ENCODE peak calls at places on chromosomes 4 and X, in seven cellular contexts. S is RWPE1, W is neural crest cell, R is astrocyte of the spinal cord, X is body of pancreas, U is GM06990, Y is spleen. D is an unnamed sample.
A peak's percentile ranks its signal among the peaks of the same experiment; 100 is the strongest.

GRCh38 chr4:52912608-52913007 is 50.5 kb downstream of the RASL11B start:
- DNase-seq in W (no peak), S (no peak), R (peak; percentile 32), X (no peak), U (no peak), Y (no peak), D (no peak)

GRCh38 chr4:150457802-150458201 is 124.1 kb upstream of the MAB21L2 start:
- DNase-seq in Y (no peak), X (no peak), W (no peak), U (no peak), R (no peak), S (no peak), D (no peak)

GRCh38 chr4:153232768-153233167 is 28.5 kb downstream of the TRIM2 start:
- DNase-seq in W (no peak), R (no peak), U (no peak), X (peak; percentile 27), Y (no peak), S (no peak), D (no peak)

GRCh38 chrX:17817242-17817641 is 43.9 kb downstream of the RAI2 start:
- DNase-seq in R (no peak), U (no peak), X (no peak), S (no peak), W (no peak), Y (no peak), D (no peak)

GRCh38 chrX:17679820-17680219 is 57.5 kb upstream of the SCML1 start:
- DNase-seq in Y (no peak), U (no peak), X (no peak), R (no peak), S (no peak), W (no peak), D (no peak)

GRCh38 chr4:188892837-188893236 is 753.6 kb downstream of the TRIML1 start:
- DNase-seq in U (no peak), R (no peak), W (no peak), Y (no peak), X (no peak), S (no peak), D (no peak)

GRCh38 chrX:72306851-72307645 is 1.3 kb upstream of the CITED1 start:
- DNase-seq in Y (peak; percentile 88), X (peak; percentile 59), R (peak; percentile 73), S (peak; percentile 34), W (peak; percentile 48), U (peak; percentile 48), D (no peak)

GRCh38 chr4:82606622-82607021 is 44.8 kb upstream of the TMEM150C start:
- DNase-seq in S (no peak), W (no peak), Y (no peak), R (no peak), X (no peak), U (no peak), D (no peak)

GRCh38 chrX:102739642-102740041 is 19.1 kb downstream of the GPRASP3 start:
- DNase-seq in U (no peak), Y (no peak), S (no peak), R (peak; percentile 33), X (no peak), W (no peak), D (no peak)

GRCh38 chrX:138485767-138486166 is 225.8 kb downstream of the FGF13 start:
- DNase-seq in Y (no peak), U (no peak), W (no peak), X (no peak), R (no peak), S (no peak), D (no peak)

GRCh38 chrX:65587616-65588526 is 53.3 kb upstream of the LAS1L start:
- DNase-seq in U (no peak), S (peak; percentile 53), X (peak; percentile 34), R (peak; percentile 58), W (no peak), Y (no peak), D (no peak)

GRCh38 chrX:50448565-50448964 is 22.1 kb downstream of the DGKK start:
- DNase-seq in R (no peak), W (no peak), U (no peak), Y (no peak), X (no peak), S (peak; percentile 14), D (peak; percentile 2)

GRCh38 chrX:154720067-154720466 is 30.8 kb downstream of the GAB3 start:
- DNase-seq in Y (no peak), R (no peak), X (no peak), S (no peak), W (no peak), U (no peak), D (no peak)

GRCh38 chrX:148956352-148956751 is 455.9 kb downstream of the AFF2 start:
- DNase-seq in X (no peak), U (no peak), S (no peak), R (no peak), Y (no peak), W (no peak), D (no peak)

GRCh38 chr4:6338175-6338950 is 68.7 kb downstream of the WFS1 start:
- DNase-seq in W (no peak), S (no peak), X (no peak), R (no peak), Y (peak; percentile 66), U (no peak), D (no peak)

GRCh38 chr4:1212546-1213335 is 36.2 kb downstream of the CTBP1 start:
- DNase-seq in R (no peak), X (no peak), U (no peak), Y (peak; percentile 73), S (no peak), W (no peak), D (no peak)

GRCh38 chr4:32858971-32859370 is 2138.8 kb downstream of the PCDH7 start:
- DNase-seq in X (no peak), W (no peak), R (peak; percentile 86), U (no peak), Y (no peak), S (peak; percentile 27), D (no peak)

GRCh38 chr4:37603070-37603468 is 83.1 kb downstream of the RELL1 start:
- DNase-seq in R (peak; percentile 72), W (peak; percentile 94), X (peak; percentile 84), U (peak; percentile 57), Y (peak; percentile 94), S (peak; percentile 80), D (peak; percentile 7)

GRCh38 chr4:111631157-111631999 is 513.9 kb upstream of the FAM241A start:
- DNase-seq in S (no peak), W (no peak), U (no peak), Y (no peak), R (peak; percentile 36), X (no peak), D (no peak)

GRCh38 chr4:86657910-86658309 is 63.8 kb downstream of the PTPN13 start:
- DNase-seq in S (no peak), U (peak; percentile 31), R (no peak), W (no peak), Y (no peak), X (no peak), D (no peak)

GRCh38 chr4:86957214-86957613 is 22.4 kb downstream of the AFF1 start:
- DNase-seq in U (no peak), X (no peak), R (peak; percentile 71), Y (no peak), W (no peak), S (peak; percentile 54), D (no peak)

GRCh38 chrX:51795136-51795535 is 51.9 kb downstream of the GSPT2 start:
- DNase-seq in S (no peak), Y (no peak), W (no peak), X (no peak), U (no peak), R (no peak), D (no peak)

GRCh38 chrX:103831803-103832544 is at the start of gene RAB9B:
- DNase-seq in S (peak; percentile 1), W (peak; percentile 40), R (peak; percentile 10), X (peak; percentile 20), U (peak; percentile 50), Y (peak; percentile 87), D (no peak)

GRCh38 chr4:169604131-169604900 is 8.1 kb downstream of the NEK1 start:
- DNase-seq in R (peak; percentile 87), X (no peak), W (no peak), U (no peak), S (peak; percentile 54), Y (no peak), D (no peak)

GRCh38 chr4:86493460-86493859 is 100.7 kb upstream of the PTPN13 start:
- DNase-seq in X (no peak), U (no peak), S (no peak), R (no peak), Y (no peak), W (no peak), D (no peak)

GRCh38 chr4:151671541-151672059 is 89.2 kb downstream of the GATB start:
- DNase-seq in U (no peak), W (no peak), X (no peak), S (no peak), Y (no peak), R (no peak), D (no peak)

DNA sequence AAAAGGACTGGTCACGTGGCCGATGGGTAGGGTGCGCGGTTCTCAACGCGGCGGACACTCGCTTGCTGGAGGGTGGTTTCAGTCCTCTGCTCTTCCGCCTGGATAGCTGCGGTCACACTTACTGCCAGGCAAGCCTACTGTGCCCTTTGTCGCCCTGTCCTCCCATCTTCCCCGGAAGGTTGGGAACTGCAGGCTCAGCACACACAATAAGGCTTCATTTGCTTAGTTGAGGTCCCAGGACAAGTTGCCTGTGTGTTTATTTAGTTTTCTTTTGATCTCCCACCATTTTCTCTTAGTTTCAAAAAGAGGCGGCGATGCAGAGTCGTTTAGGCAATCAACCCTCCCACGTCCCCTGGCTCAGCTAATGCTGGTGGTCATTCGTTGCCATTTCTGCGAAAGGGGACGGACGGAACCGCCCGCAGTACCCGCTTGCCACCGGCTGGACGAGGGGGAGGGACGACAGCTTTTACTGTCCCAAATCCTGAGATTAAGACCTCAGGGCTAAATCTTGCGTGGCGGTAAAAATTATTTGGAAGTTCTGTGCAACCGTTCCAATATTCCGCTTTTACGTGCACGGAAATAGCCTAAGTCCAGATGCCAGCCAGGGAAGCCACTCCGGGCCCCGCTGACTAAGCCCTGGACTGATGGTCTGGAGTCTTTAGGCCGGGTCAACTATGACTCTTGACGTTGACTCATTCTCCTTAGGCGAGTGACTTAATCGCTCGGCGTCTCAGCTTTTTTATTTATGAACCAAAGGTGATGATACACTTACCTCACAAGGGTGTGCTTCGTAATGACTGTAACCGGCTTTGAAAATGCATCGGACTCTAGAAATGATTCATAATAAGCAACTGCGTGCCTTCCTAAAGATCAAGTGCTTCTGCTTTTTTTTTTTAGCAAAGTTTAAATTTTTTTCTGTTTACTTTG is 671 bp upstream of the EIF4E start:
- DNase-seq in W (no peak), S (peak; percentile 86), U (peak; percentile 67), Y (peak; percentile 90), X (peak; percentile 61), R (peak; percentile 94), D (peak; percentile 83)
- TF ChIP-seq CTCF in W (peak; percentile 33), S (no peak), U (no peak), Y (no peak), X (no peak), R (no peak), D (no peak)

GRCh38 chr4:55269470-55269869 is 76.6 kb upstream of the SRD5A3 start:
- DNase-seq in U (no peak), Y (no peak), S (no peak), R (no peak), W (no peak), X (no peak), D (no peak)
- TF ChIP-seq CTCF in U (no peak), Y (no peak), S (no peak), R (no peak), W (no peak), X (no peak), D (no peak)

GRCh38 chr4:24413311-24413784 is 171.0 kb downstream of the DHX15 start:
- DNase-seq in X (no peak), U (no peak), Y (no peak), R (no peak), S (no peak), W (no peak), D (no peak)
- TF ChIP-seq CTCF in X (no peak), U (no peak), Y (no peak), R (no peak), S (no peak), W (no peak), D (no peak)

GRCh38 chr4:173522160-173522873 is 7.7 kb downstream of the HAND2 start:
- DNase-seq in U (no peak), S (peak; percentile 72), Y (peak; percentile 79), X (peak; percentile 61), W (no peak), R (peak; percentile 77), D (no peak)
- TF ChIP-seq CTCF in U (no peak), S (no peak), Y (no peak), X (no peak), W (peak; percentile 16), R (no peak), D (no peak)

D was measured in GM12864.